ENCODE peak calls at places on chromosomes 3 and 15, in seven cellular contexts. M is GM19239, J is GM10248, L is WTC11, R is HEK293T, D is esophagus muscularis mucosa, Y is caudate nucleus. O is an unnamed sample.
A peak's percentile ranks its signal among the peaks of the same experiment; 100 is the strongest.

GRCh38 chr3:36124118-36124796 is 256.0 kb upstream of the STAC start:
- DNase-seq in M (no peak), J (no peak), L (peak; percentile 70), R (peak; percentile 22), D (no peak), Y (no peak), O (peak; percentile 72)

GRCh38 chr15:39979606-39980005 is 45.7 kb downstream of the EIF2AK4 start:
- DNase-seq in M (no peak), J (no peak), L (no peak), R (no peak), D (no peak), Y (no peak), O (no peak)

GRCh38 chr15:66799242-66799641 is 97.2 kb downstream of the SMAD6 start:
- DNase-seq in M (no peak), J (no peak), L (no peak), R (no peak), D (no peak), Y (no peak), O (no peak)

GRCh38 chr15:28936081-28936480 is 50.3 kb downstream of the APBA2 start:
- DNase-seq in M (no peak), J (no peak), L (no peak), R (no peak), D (no peak), Y (no peak), O (no peak)

GRCh38 chr3:40417845-40418543 is 31.0 kb downstream of the ENTPD3 start:
- DNase-seq in M (no peak), J (no peak), L (no peak), R (no peak), D (no peak), Y (no peak), O (no peak)

GRCh38 chr3:171200052-171201029 is 173.8 kb upstream of the SLC2A2 start:
- DNase-seq in M (no peak), J (no peak), L (no peak), R (no peak), D (no peak), Y (no peak), O (no peak)

GRCh38 chr15:42457445-42458442 is 33.2 kb downstream of the ZNF106 start:
- DNase-seq in M (peak; percentile 27), J (peak; percentile 42), L (peak; percentile 80), R (no peak), D (peak; percentile 93), Y (no peak), O (peak; percentile 90)

GRCh38 chr3:72185549-72186484 is 400.9 kb upstream of the PROK2 start:
- DNase-seq in M (no peak), J (peak; percentile 26), L (no peak), R (no peak), D (no peak), Y (no peak), O (no peak)

GRCh38 chr3:86845731-86846130 is 145.2 kb downstream of the VGLL3 start:
- DNase-seq in M (no peak), J (no peak), L (no peak), R (no peak), D (no peak), Y (no peak), O (no peak)

GRCh38 chr3:194240766-194241165 is 104.8 kb downstream of the HES1 start:
- DNase-seq in M (no peak), J (no peak), L (no peak), R (no peak), D (no peak), Y (no peak), O (no peak)

GRCh38 chr15:29102911-29103824 is 166.5 kb downstream of the NSMCE3 start:
- DNase-seq in M (no peak), J (no peak), L (no peak), R (no peak), D (no peak), Y (no peak), O (no peak)

GRCh38 chr15:92800013-92800412 is 100.1 kb upstream of the CHD2 start:
- DNase-seq in M (no peak), J (no peak), L (no peak), R (no peak), D (no peak), Y (no peak), O (no peak)

O was measured in H9.